ENCODE peak calls at places on chromosomes 2 and 18, in five cellular contexts. One of them, this sample, is unnamed.

GRCh38 chr18:45993441-45993840 is 26.3 kb upstream of the EPG5 start:
- DNase-seq in GM10248: no peak
- DNase-seq in A673: no peak
- DNase-seq in GM12892: no peak
- DNase-seq in astrocyte of the spinal cord: peak
- DNase-seq in this sample: no peak

GRCh38 chr18:27185025-27185763 is at the start of gene CHST9:
- DNase-seq in GM10248: no peak
- DNase-seq in A673: no peak
- DNase-seq in GM12892: no peak
- DNase-seq in astrocyte of the spinal cord: no peak
- DNase-seq in this sample: no peak

GRCh38 chr2:10271946-10272345 is 30.8 kb upstream of the HPCAL1 start:
- DNase-seq in GM10248: no peak
- DNase-seq in A673: no peak
- DNase-seq in GM12892: no peak
- DNase-seq in astrocyte of the spinal cord: no peak
- DNase-seq in this sample: no peak

GRCh38 chr2:38709515-38710194 is 41.5 kb downstream of the SRSF7 start:
- DNase-seq in GM10248: no peak
- DNase-seq in A673: no peak
- DNase-seq in GM12892: no peak
- DNase-seq in astrocyte of the spinal cord: no peak
- DNase-seq in this sample: no peak

GRCh38 chr2:185979546-185980071 is 241.0 kb downstream of the FSIP2 start:
- DNase-seq in GM10248: no peak
- DNase-seq in A673: peak
- DNase-seq in GM12892: no peak
- DNase-seq in astrocyte of the spinal cord: peak
- DNase-seq in this sample: no peak

GRCh38 chr2:190355968-190356657 is 12.7 kb downstream of the INPP1 start:
- DNase-seq in GM10248: no peak
- DNase-seq in A673: no peak
- DNase-seq in GM12892: no peak
- DNase-seq in astrocyte of the spinal cord: no peak
- DNase-seq in this sample: no peak

GRCh38 chr2:166494140-166494544 is at the start of gene SCN7A:
- DNase-seq in GM10248: no peak
- DNase-seq in A673: peak
- DNase-seq in GM12892: no peak
- DNase-seq in astrocyte of the spinal cord: peak
- DNase-seq in this sample: no peak

GRCh38 chr2:157692768-157693167 is 64.1 kb upstream of the ACVR1C start:
- DNase-seq in GM10248: no peak
- DNase-seq in A673: no peak
- DNase-seq in GM12892: no peak
- DNase-seq in astrocyte of the spinal cord: peak
- DNase-seq in this sample: no peak

GRCh38 chr2:192126426-192126825 is 68.3 kb downstream of the TMEFF2 start:
- DNase-seq in GM10248: no peak
- DNase-seq in A673: no peak
- DNase-seq in GM12892: no peak
- DNase-seq in astrocyte of the spinal cord: no peak
- DNase-seq in this sample: no peak

GRCh38 chr2:11478899-11479605 is 13.1 kb upstream of the E2F6 start:
- DNase-seq in GM10248: no peak
- DNase-seq in A673: no peak
- DNase-seq in GM12892: no peak
- DNase-seq in astrocyte of the spinal cord: no peak
- DNase-seq in this sample: no peak

This sample was measured in GM12891.